ENCODE peak calls at places on chromosomes 2 and 18, in ten cellular contexts. D, X, N, T, F, O, G, U, S and Q are unnamed samples. For H3K27me3, the result is how much of the 10 kb centered on the place peaks cover.

GRCh38 chr2:177746358-177746757 is 326.2 kb downstream of the PDE11A start:
- DNase-seq in S (peak), T (no peak), N (no peak), F (no peak), G (no peak), X (no peak), O (no peak), U (no peak), D (no peak), Q (no peak)

GRCh38 chr2:230974096-230974913 is 21.6 kb upstream of the SPATA3 start:
- DNase-seq in X (no peak), O (no peak), F (no peak), U (no peak), T (no peak), D (no peak), N (peak), S (no peak), G (no peak), Q (no peak)

GRCh38 chr2:9739508-9739907 is 103.8 kb upstream of the TAF1B start:
- DNase-seq in F (peak), U (no peak), G (no peak), D (peak), T (peak), O (no peak), S (no peak), N (peak), X (peak), Q (no peak)

GRCh38 chr18:6158958-6159357 is 255.8 kb downstream of the L3MBTL4 start:
- DNase-seq in T (no peak), N (no peak), G (no peak), U (no peak), F (no peak), S (no peak), O (no peak), D (no peak), X (no peak), Q (no peak)

GRCh38 chr18:37662099-37662498 is 96.5 kb upstream of the CELF4 start:
- DNase-seq in G (no peak), N (no peak), D (no peak), S (no peak), X (no peak), O (no peak), F (no peak), U (no peak), T (no peak), Q (no peak)

GRCh38 chr18:30987479-30988241 is 54.9 kb downstream of the DSC3 start:
- DNase-seq in U (no peak), X (no peak), N (peak), F (no peak), S (no peak), D (no peak), T (no peak), G (no peak), O (no peak), Q (no peak)

GRCh38 chr2:113228991-113229716 is 49.6 kb downstream of the PAX8 start:
- DNase-seq in O (no peak), N (no peak), T (no peak), G (no peak), S (no peak), D (no peak), X (no peak), U (no peak), F (no peak), Q (no peak)

GRCh38 chr2:23505984-23506380 is 121.0 kb downstream of the KLHL29 start:
- DNase-seq in N (no peak), U (peak), O (no peak), T (no peak), F (no peak), X (no peak), D (peak), G (no peak), S (no peak), Q (no peak)

GRCh38 chr2:240424341-240425235 is 10.9 kb upstream of the GPC1 start:
- DNase-seq in F (peak), D (no peak), U (peak), O (no peak), G (no peak), N (no peak), S (no peak), T (peak), X (peak), Q (peak)

GRCh38 chr2:101985101-101985792 is 6.5 kb upstream of the IL1R2 start:
- DNase-seq in T (no peak), S (no peak), X (no peak), F (no peak), O (no peak), U (no peak), D (no peak), G (no peak), N (peak), Q (no peak)

GRCh38 chr2:161427413-161428239 is 11.5 kb downstream of the TBR1 start:
- DNase-seq in U (no peak), D (no peak), T (no peak), S (no peak), G (no peak), N (no peak), X (no peak), O (no peak), F (peak), Q (peak)

GRCh38 chr2:181123798-181124217 is 143.4 kb downstream of the UBE2E3 start:
- DNase-seq in D (no peak), U (no peak), G (no peak), X (no peak), S (peak), T (no peak), O (no peak), F (no peak), N (peak), Q (no peak)

GRCh38 chr2:216082805-216083204 is 1.1 kb downstream of the TMEM169 start:
- DNase-seq in G (no peak), O (no peak), X (no peak), U (no peak), T (no peak), S (no peak), D (no peak), F (no peak), N (peak), Q (peak)

GRCh38 chr2:42136832-42137821 is 32.0 kb upstream of the EML4 start:
- DNase-seq in O (no peak), G (no peak), X (no peak), F (no peak), S (no peak), T (no peak), D (no peak), N (no peak), U (no peak), Q (no peak)

GRCh38 chr2:170821631-170822291 is 5.1 kb downstream of the GAD1 start:
- DNase-seq in X (no peak), D (no peak), S (no peak), T (no peak), O (no peak), G (no peak), F (no peak), U (no peak), N (no peak), Q (no peak)

GRCh38 chr2:170822885-170823799 is 6.5 kb downstream of the GAD1 start:
- DNase-seq in S (no peak), U (no peak), F (no peak), O (no peak), T (no peak), N (no peak), G (no peak), X (no peak), D (no peak), Q (no peak)

GRCh38 chr2:170823800-170824153 is 7.1 kb downstream of the GAD1 start:
- DNase-seq in X (no peak), U (no peak), F (no peak), T (no peak), S (no peak), D (no peak), O (no peak), G (no peak), N (no peak), Q (no peak)

GRCh38 chr2:170822292-170822884 is 5.7 kb downstream of the GAD1 start:
- DNase-seq in O (no peak), U (no peak), F (no peak), D (no peak), T (no peak), G (no peak), X (no peak), S (no peak), N (no peak), Q (no peak)

DNA sequence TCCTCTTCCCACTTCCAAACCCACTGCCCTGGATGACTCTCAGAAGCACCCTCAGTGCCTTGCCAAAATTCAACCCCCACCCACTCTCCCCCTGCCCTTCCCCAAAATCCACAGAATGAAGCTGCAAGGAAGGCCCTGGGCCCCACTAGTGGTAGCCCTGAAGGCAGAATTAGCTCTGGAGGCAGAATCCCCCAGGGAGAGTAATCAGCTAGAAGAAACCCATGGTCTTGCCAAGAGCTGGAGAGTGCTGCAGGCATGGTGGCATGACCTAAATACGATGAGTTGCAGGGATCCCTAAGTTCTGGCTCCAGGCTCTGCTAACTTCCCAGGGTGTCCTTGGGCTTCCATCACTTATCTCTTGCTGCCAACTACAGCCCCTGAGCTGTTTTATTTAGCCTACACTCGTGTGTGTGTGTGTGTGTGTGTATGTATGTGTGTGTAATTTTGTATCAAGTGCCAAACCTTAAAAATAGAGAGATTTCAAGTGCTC is 7.9 kb downstream of the GAD1 start:
- DNase-seq in D (no peak), O (no peak), T (no peak), N (no peak), S (no peak), U (no peak), G (no peak), F (no peak), X (no peak), Q (no peak)
- H3K27me3 ChIP-seq in D (under half), O (half or more), T (under half), N (half or more), S (half or more), U (half or more), G (under half), F (half or more), X (under half), Q (under half)

DNA sequence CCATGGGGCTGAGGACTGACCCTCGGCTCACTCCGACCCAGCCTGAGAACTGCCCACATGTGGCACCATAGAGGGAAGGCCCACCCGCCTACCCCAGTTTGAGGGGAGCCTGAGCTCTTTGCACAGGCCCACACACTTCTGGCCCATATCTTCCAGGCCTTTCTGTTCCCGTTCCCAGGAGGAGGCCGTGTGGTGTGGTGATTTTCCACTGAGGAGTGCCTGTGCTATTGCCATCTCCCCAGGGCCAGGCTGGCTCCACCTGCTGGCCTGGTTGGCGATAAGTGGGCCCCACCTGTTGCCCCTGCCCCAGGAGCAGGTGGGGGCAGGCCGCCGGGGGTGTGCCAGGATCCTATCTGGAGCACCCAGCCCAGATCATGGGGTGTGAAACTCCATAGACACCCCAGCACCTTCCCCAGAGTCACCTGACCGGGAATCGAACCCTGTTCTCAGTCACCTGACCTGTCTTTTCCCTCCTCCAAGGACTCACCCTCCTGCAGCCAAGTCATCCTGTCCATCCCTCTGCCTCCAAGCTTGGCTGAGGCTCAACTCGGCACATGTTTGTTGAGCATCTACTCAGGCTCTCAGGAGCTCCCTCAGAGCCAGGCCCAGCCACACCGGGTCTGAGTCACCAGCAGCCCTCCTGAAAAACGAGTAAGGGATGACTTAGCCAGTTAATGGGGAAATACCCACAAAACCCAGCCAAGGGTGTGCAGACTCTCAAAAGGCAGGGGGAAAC is 120.1 kb downstream of the CYP26B1 start:
- DNase-seq in F (no peak), U (no peak), X (peak), O (no peak), D (no peak), T (peak), N (no peak), S (no peak), G (no peak), Q (no peak)
- TF ChIP-seq CTCF in F (no peak), U (no peak), X (no peak), O (no peak), D (no peak), T (no peak), N (no peak), S (no peak), G (no peak), Q (no peak)

GRCh38 chr2:217160103-217160502 is 300.2 kb upstream of the TNP1 start:
- DNase-seq in O (no peak), X (no peak), T (no peak), U (no peak), F (no peak), G (no peak), N (no peak), D (no peak), S (no peak), Q (no peak)
- H3K27ac ChIP-seq in O (no peak), X (no peak), T (no peak), U (no peak), F (no peak), G (no peak), N (peak), D (peak), S (no peak), Q (no peak)

GRCh38 chr2:218880749-218881594 is at the start of gene WNT10A:
- DNase-seq in X (no peak), G (no peak), F (peak), T (no peak), S (no peak), N (no peak), D (no peak), U (no peak), O (no peak), Q (no peak)
- H3K27me3 ChIP-seq in X (under half), G (under half), F (half or more), T (under half), S (half or more), N (half or more), D (under half), U (half or more), O (half or more), Q (under half)

GRCh38 chr2:159968282-159968900 is 94.0 kb downstream of the PLA2R1 start:
- DNase-seq in G (no peak), X (no peak), T (no peak), N (peak), D (no peak), F (no peak), S (peak), U (no peak), O (no peak), Q (peak)
- TF ChIP-seq CTCF in G (peak), X (no peak), T (peak), N (peak), D (peak), F (peak), S (peak), U (peak), O (peak), Q (peak)